ENCODE peak calls at places on chromosomes 11 and 22, in ten cellular contexts. One of them, this sample, is unnamed.

GRCh38 chr11:46322759-46323158 is 24.5 kb upstream of the DGKZ start:
- DNase-seq in Panc1: no peak
- DNase-seq in right lobe of liver: no peak
- DNase-seq in omental fat pad: no peak
- DNase-seq in Calu3: no peak
- DNase-seq in Peyer's patch: no peak
- DNase-seq in pancreas: peak; percentile 56
- DNase-seq in chondrocyte: no peak
- DNase-seq in AG04450: no peak
- DNase-seq in PC-3: no peak
- DNase-seq in this sample: no peak

GRCh38 chr22:24685804-24686203 is 82.8 kb downstream of the GGT1 start:
- DNase-seq in pancreas: no peak
- DNase-seq in omental fat pad: no peak
- DNase-seq in chondrocyte: no peak
- DNase-seq in PC-3: no peak
- DNase-seq in Panc1: no peak
- DNase-seq in Peyer's patch: no peak
- DNase-seq in AG04450: no peak
- DNase-seq in Calu3: no peak
- DNase-seq in right lobe of liver: no peak
- DNase-seq in this sample: no peak

GRCh38 chr22:24026733-24027132 is 15.6 kb downstream of the CABIN1 start:
- DNase-seq in Calu3: no peak
- DNase-seq in right lobe of liver: no peak
- DNase-seq in omental fat pad: no peak
- DNase-seq in PC-3: no peak
- DNase-seq in Panc1: no peak
- DNase-seq in AG04450: no peak
- DNase-seq in Peyer's patch: no peak
- DNase-seq in pancreas: no peak
- DNase-seq in chondrocyte: no peak
- DNase-seq in this sample: no peak

GRCh38 chr22:47287516-47287915 is 525.1 kb downstream of the TBC1D22A start:
- DNase-seq in Panc1: no peak
- DNase-seq in AG04450: no peak
- DNase-seq in Peyer's patch: no peak
- DNase-seq in PC-3: no peak
- DNase-seq in omental fat pad: no peak
- DNase-seq in chondrocyte: no peak
- DNase-seq in Calu3: no peak
- DNase-seq in right lobe of liver: no peak
- DNase-seq in pancreas: peak; percentile 26
- DNase-seq in this sample: no peak

GRCh38 chr11:13183826-13184196 is 93.8 kb upstream of the BMAL1 start:
- DNase-seq in omental fat pad: no peak
- DNase-seq in right lobe of liver: no peak
- DNase-seq in Calu3: no peak
- DNase-seq in AG04450: no peak
- DNase-seq in Peyer's patch: no peak
- DNase-seq in PC-3: no peak
- DNase-seq in chondrocyte: no peak
- DNase-seq in pancreas: no peak
- DNase-seq in Panc1: no peak
- DNase-seq in this sample: no peak

GRCh38 chr22:33000342-33001280 is 57.6 kb downstream of the SYN3 start:
- DNase-seq in pancreas: peak; percentile 40
- DNase-seq in Peyer's patch: no peak
- DNase-seq in Panc1: peak; percentile 7
- DNase-seq in AG04450: no peak
- DNase-seq in Calu3: peak; percentile 71
- DNase-seq in right lobe of liver: peak; percentile 65
- DNase-seq in omental fat pad: peak; percentile 32
- DNase-seq in PC-3: peak; percentile 32
- DNase-seq in chondrocyte: no peak
- DNase-seq in this sample: peak; percentile 33

GRCh38 chr11:33531743-33532181 is 168.9 kb downstream of the C11orf91 start:
- DNase-seq in chondrocyte: no peak
- DNase-seq in pancreas: no peak
- DNase-seq in PC-3: no peak
- DNase-seq in AG04450: peak; percentile 37
- DNase-seq in Peyer's patch: no peak
- DNase-seq in Calu3: no peak
- DNase-seq in Panc1: no peak
- DNase-seq in right lobe of liver: no peak
- DNase-seq in omental fat pad: no peak
- DNase-seq in this sample: no peak

GRCh38 chr11:130162733-130163132 is 3.2 kb downstream of the ST14 start:
- DNase-seq in AG04450: no peak
- DNase-seq in right lobe of liver: no peak
- DNase-seq in Panc1: no peak
- DNase-seq in pancreas: no peak
- DNase-seq in Peyer's patch: no peak
- DNase-seq in PC-3: no peak
- DNase-seq in omental fat pad: no peak
- DNase-seq in Calu3: no peak
- DNase-seq in chondrocyte: no peak
- DNase-seq in this sample: no peak

GRCh38 chr11:26987726-26988125 is 6.2 kb upstream of the FIBIN start:
- DNase-seq in AG04450: no peak
- DNase-seq in Panc1: no peak
- DNase-seq in Peyer's patch: no peak
- DNase-seq in chondrocyte: no peak
- DNase-seq in right lobe of liver: no peak
- DNase-seq in omental fat pad: no peak
- DNase-seq in pancreas: no peak
- DNase-seq in PC-3: no peak
- DNase-seq in Calu3: no peak
- DNase-seq in this sample: no peak

GRCh38 chr11:130344846-130345245 is 30.1 kb upstream of the ZBTB44 start:
- DNase-seq in chondrocyte: no peak
- DNase-seq in Panc1: no peak
- DNase-seq in omental fat pad: no peak
- DNase-seq in AG04450: no peak
- DNase-seq in pancreas: no peak
- DNase-seq in right lobe of liver: no peak
- DNase-seq in Peyer's patch: no peak
- DNase-seq in Calu3: no peak
- DNase-seq in PC-3: no peak
- DNase-seq in this sample: no peak

GRCh38 chr11:80846442-80846841 is 1405.6 kb upstream of the TENM4 start:
- DNase-seq in Calu3: no peak
- DNase-seq in chondrocyte: no peak
- DNase-seq in omental fat pad: no peak
- DNase-seq in PC-3: no peak
- DNase-seq in Panc1: no peak
- DNase-seq in pancreas: no peak
- DNase-seq in AG04450: no peak
- DNase-seq in right lobe of liver: no peak
- DNase-seq in Peyer's patch: no peak
- DNase-seq in this sample: no peak

GRCh38 chr22:48575567-48576332 is 1251.9 kb downstream of the BRD1 start:
- DNase-seq in Panc1: no peak
- DNase-seq in pancreas: no peak
- DNase-seq in right lobe of liver: no peak
- DNase-seq in Calu3: no peak
- DNase-seq in Peyer's patch: no peak
- DNase-seq in omental fat pad: no peak
- DNase-seq in chondrocyte: no peak
- DNase-seq in PC-3: no peak
- DNase-seq in AG04450: no peak
- DNase-seq in this sample: no peak

GRCh38 chr22:48573766-48574165 is 1253.9 kb downstream of the BRD1 start:
- DNase-seq in AG04450: no peak
- DNase-seq in pancreas: no peak
- DNase-seq in Peyer's patch: no peak
- DNase-seq in right lobe of liver: no peak
- DNase-seq in Calu3: no peak
- DNase-seq in chondrocyte: no peak
- DNase-seq in PC-3: no peak
- DNase-seq in omental fat pad: no peak
- DNase-seq in Panc1: no peak
- DNase-seq in this sample: no peak

GRCh38 chr22:48572951-48573350 is 1254.7 kb downstream of the BRD1 start:
- DNase-seq in PC-3: no peak
- DNase-seq in AG04450: no peak
- DNase-seq in chondrocyte: no peak
- DNase-seq in pancreas: no peak
- DNase-seq in Calu3: no peak
- DNase-seq in Panc1: no peak
- DNase-seq in Peyer's patch: no peak
- DNase-seq in right lobe of liver: no peak
- DNase-seq in omental fat pad: no peak
- DNase-seq in this sample: no peak

GRCh38 chr22:48576333-48577013 is 1251.2 kb downstream of the BRD1 start:
- DNase-seq in Panc1: no peak
- DNase-seq in AG04450: no peak
- DNase-seq in PC-3: no peak
- DNase-seq in omental fat pad: no peak
- DNase-seq in pancreas: no peak
- DNase-seq in right lobe of liver: no peak
- DNase-seq in chondrocyte: no peak
- DNase-seq in Calu3: no peak
- DNase-seq in Peyer's patch: no peak
- DNase-seq in this sample: no peak

DNA sequence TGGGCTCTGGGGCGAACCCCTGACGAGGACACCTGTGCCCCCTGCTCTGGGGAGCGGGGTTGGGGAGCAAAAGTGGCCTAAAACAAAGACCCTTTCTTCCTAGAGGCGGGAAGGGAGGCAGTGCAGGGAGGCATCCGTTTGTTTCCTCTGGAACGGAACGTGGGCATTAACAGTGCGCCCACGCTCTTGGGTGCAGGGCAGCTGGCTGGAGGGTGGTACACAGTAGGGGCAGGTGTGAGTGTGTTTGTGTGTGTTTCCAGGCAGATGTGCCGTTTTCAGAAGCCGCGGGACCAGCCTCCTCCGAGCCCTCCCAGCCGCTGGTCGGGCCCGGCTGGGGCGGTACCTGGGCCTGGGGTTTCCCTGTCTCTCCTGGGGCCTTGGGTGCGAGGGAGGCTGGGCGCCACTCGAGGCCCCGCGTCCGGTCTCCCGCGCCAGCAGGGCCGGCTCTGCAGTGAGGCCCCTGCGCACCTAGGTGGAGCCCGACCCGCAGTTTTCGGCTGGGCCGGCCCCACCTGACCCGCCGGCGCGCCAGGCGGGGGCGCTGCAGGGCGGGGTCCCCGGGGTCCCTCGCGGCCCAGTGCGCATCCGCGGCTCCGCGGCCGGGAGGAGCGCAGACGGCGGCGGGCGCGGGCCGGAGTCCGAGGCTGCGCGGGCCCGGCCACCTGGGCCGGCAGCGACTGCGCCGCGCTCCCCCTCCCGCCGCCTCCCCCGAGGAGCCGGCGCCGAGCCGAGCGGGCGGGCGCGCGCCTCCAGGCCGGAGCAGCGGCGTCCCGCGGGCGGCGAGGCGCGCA is 1252.7 kb downstream of the BRD1 start:
- DNase-seq in Panc1: no peak
- DNase-seq in PC-3: no peak
- DNase-seq in chondrocyte: no peak
- DNase-seq in right lobe of liver: no peak
- DNase-seq in omental fat pad: no peak
- DNase-seq in Peyer's patch: no peak
- DNase-seq in AG04450: no peak
- DNase-seq in pancreas: peak; percentile 62
- DNase-seq in Calu3: no peak
- DNase-seq in this sample: no peak
- TF ChIP-seq CTCF in Panc1: no peak
- TF ChIP-seq CTCF in PC-3: no peak
- TF ChIP-seq CTCF in chondrocyte: peak; percentile 80
- TF ChIP-seq CTCF in right lobe of liver: no peak
- TF ChIP-seq CTCF in omental fat pad: no peak
- TF ChIP-seq CTCF in Peyer's patch: peak; percentile 18
- TF ChIP-seq CTCF in AG04450: no peak
- TF ChIP-seq CTCF in pancreas: peak; percentile 20
- TF ChIP-seq CTCF in Calu3: no peak
- TF ChIP-seq CTCF in this sample: no peak

GRCh38 chr11:128905345-128906184 is 14.4 kb downstream of the KCNJ5 start:
- DNase-seq in omental fat pad: no peak
- DNase-seq in chondrocyte: no peak
- DNase-seq in AG04450: no peak
- DNase-seq in Panc1: no peak
- DNase-seq in Calu3: peak; percentile 69
- DNase-seq in right lobe of liver: no peak
- DNase-seq in Peyer's patch: no peak
- DNase-seq in PC-3: peak; percentile 77
- DNase-seq in pancreas: peak; percentile 66
- DNase-seq in this sample: peak; percentile 48
- TF ChIP-seq CTCF in omental fat pad: no peak
- TF ChIP-seq CTCF in chondrocyte: peak; percentile 78
- TF ChIP-seq CTCF in AG04450: peak; percentile 49
- TF ChIP-seq CTCF in Panc1: peak; percentile 86
- TF ChIP-seq CTCF in Calu3: peak; percentile 39
- TF ChIP-seq CTCF in right lobe of liver: peak; percentile 47
- TF ChIP-seq CTCF in Peyer's patch: peak; percentile 27
- TF ChIP-seq CTCF in PC-3: peak; percentile 76
- TF ChIP-seq CTCF in pancreas: peak; percentile 21
- TF ChIP-seq CTCF in this sample: no peak

DNA sequence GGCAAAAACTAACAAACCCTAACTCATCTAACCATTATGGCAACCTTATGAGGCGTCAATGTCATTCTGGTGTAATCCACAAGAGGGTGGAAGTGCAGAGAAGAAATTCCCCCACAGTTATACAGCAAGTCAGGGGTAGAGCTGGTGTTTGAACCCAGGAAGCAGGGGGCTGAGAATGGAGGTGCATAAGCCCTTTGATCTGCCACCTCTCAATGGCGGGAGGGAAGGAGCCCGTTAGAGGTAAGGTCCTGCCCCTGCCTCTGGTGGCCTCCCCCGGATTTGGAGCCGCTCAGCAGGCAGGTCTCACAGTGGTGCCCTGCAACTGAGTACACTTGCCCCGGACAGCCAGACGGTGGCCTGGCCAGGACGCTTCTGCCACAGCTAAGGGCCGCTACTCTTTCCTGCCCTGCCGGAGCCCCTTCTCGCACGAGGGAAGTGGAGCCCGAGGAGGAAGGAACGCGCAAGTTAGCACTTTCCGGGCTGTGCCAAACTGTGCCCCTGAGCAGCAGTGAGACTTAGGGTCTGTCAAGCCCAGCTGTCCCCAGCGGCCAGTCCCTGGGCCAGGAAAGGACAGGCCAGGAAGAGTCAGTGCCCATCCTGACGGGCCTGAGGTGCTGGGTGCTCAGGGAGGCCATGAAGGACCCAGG is 1.1 kb downstream of the FXYD2 start:
- DNase-seq in chondrocyte: peak; percentile 87
- DNase-seq in PC-3: no peak
- DNase-seq in Calu3: no peak
- DNase-seq in omental fat pad: peak; percentile 19
- DNase-seq in pancreas: no peak
- DNase-seq in AG04450: no peak
- DNase-seq in Panc1: no peak
- DNase-seq in Peyer's patch: no peak
- DNase-seq in right lobe of liver: peak; percentile 61
- DNase-seq in this sample: peak; percentile 25
- TF ChIP-seq CTCF in chondrocyte: peak; percentile 50
- TF ChIP-seq CTCF in PC-3: peak; percentile 35
- TF ChIP-seq CTCF in Calu3: no peak
- TF ChIP-seq CTCF in omental fat pad: no peak
- TF ChIP-seq CTCF in pancreas: no peak
- TF ChIP-seq CTCF in AG04450: peak; percentile 6
- TF ChIP-seq CTCF in Panc1: no peak
- TF ChIP-seq CTCF in Peyer's patch: peak; percentile 39
- TF ChIP-seq CTCF in right lobe of liver: no peak
- TF ChIP-seq CTCF in this sample: no peak

GRCh38 chr22:44438056-44438455 is 60.0 kb downstream of the RTL6 start:
- DNase-seq in omental fat pad: no peak
- DNase-seq in right lobe of liver: no peak
- DNase-seq in PC-3: no peak
- DNase-seq in AG04450: no peak
- DNase-seq in chondrocyte: no peak
- DNase-seq in Calu3: no peak
- DNase-seq in Peyer's patch: no peak
- DNase-seq in pancreas: no peak
- DNase-seq in Panc1: no peak
- DNase-seq in this sample: no peak
- TF ChIP-seq CTCF in omental fat pad: no peak
- TF ChIP-seq CTCF in right lobe of liver: no peak
- TF ChIP-seq CTCF in PC-3: no peak
- TF ChIP-seq CTCF in AG04450: no peak
- TF ChIP-seq CTCF in chondrocyte: peak; percentile 20
- TF ChIP-seq CTCF in Calu3: no peak
- TF ChIP-seq CTCF in Peyer's patch: no peak
- TF ChIP-seq CTCF in pancreas: no peak
- TF ChIP-seq CTCF in Panc1: no peak
- TF ChIP-seq CTCF in this sample: no peak